ENCODE peak calls at places on chromosomes 11 and 22, in eight cellular contexts. A is fibroblast of the aortic adventitia, I is fibroblast of mammary gland, S is astrocyte of the spinal cord, N is spleen, W is choroid plexus epithelial cell, Z is HepG2, Q is WERI-Rb-1. K is an unnamed sample.

GRCh38 chr11:57071829-57072228 is 83.1 kb downstream of the OR5AK2 start:
- DNase-seq in A (peak; percentile 40), I (peak; percentile 83), S (no peak), N (no peak), W (peak; percentile 13), Z (no peak), Q (no peak), K (no peak)

GRCh38 chr11:2892215-2893020 is 6.8 kb upstream of the CDKN1C start:
- DNase-seq in A (peak; percentile 49), I (peak; percentile 44), S (peak; percentile 59), N (peak; percentile 90), W (peak; percentile 53), Z (no peak), Q (peak; percentile 78), K (peak; percentile 86)

GRCh38 chr11:33045551-33046255 is 6.3 kb downstream of the TCP11L1 start:
- DNase-seq in A (peak; percentile 72), I (peak; percentile 34), S (no peak), N (no peak), W (no peak), Z (peak; percentile 53), Q (no peak), K (no peak)

GRCh38 chr22:48900626-48901025 is 927.0 kb downstream of the BRD1 start:
- DNase-seq in A (no peak), I (no peak), S (no peak), N (no peak), W (no peak), Z (no peak), Q (no peak), K (no peak)

GRCh38 chr11:82546556-82547162 is 187.0 kb downstream of the FAM181B start:
- DNase-seq in A (no peak), I (no peak), S (no peak), N (no peak), W (no peak), Z (no peak), Q (no peak), K (no peak)

GRCh38 chr11:441418-442274 is at the start of gene ANO9:
- DNase-seq in A (no peak), I (no peak), S (no peak), N (peak; percentile 89), W (no peak), Z (peak; percentile 39), Q (peak; percentile 49), K (peak; percentile 91)

GRCh38 chr11:31479073-31479472 is 30.3 kb downstream of the IMMP1L start:
- DNase-seq in A (no peak), I (no peak), S (no peak), N (no peak), W (no peak), Z (no peak), Q (no peak), K (no peak)

GRCh38 chr11:106468091-106468490 is 390.6 kb downstream of the AASDHPPT start:
- DNase-seq in A (peak; percentile 73), I (peak; percentile 66), S (peak; percentile 71), N (no peak), W (peak; percentile 78), Z (peak; percentile 20), Q (no peak), K (no peak)

GRCh38 chr22:48380016-48380665 is 1447.5 kb downstream of the BRD1 start:
- DNase-seq in A (no peak), I (no peak), S (no peak), N (peak; percentile 66), W (no peak), Z (no peak), Q (no peak), K (no peak)

GRCh38 chr11:120839846-120840402 is 184.0 kb upstream of the TBCEL start:
- DNase-seq in A (no peak), I (no peak), S (no peak), N (no peak), W (no peak), Z (no peak), Q (no peak), K (no peak)

GRCh38 chr22:32308191-32308590 is 49.5 kb upstream of the RFPL3 start:
- DNase-seq in A (no peak), I (no peak), S (no peak), N (no peak), W (no peak), Z (no peak), Q (no peak), K (no peak)

GRCh38 chr11:61417670-61418069 is 12.1 kb downstream of the CPSF7 start:
- DNase-seq in A (peak; percentile 28), I (peak; percentile 28), S (no peak), N (no peak), W (peak; percentile 47), Z (peak; percentile 16), Q (no peak), K (no peak)

GRCh38 chr11:9858822-9859221 is 194.9 kb downstream of the SWAP70 start:
- DNase-seq in A (no peak), I (no peak), S (peak; percentile 75), N (no peak), W (peak; percentile 85), Z (peak; percentile 37), Q (no peak), K (no peak)

GRCh38 chr22:28541137-28541536 is 138.5 kb downstream of the TTC28 start:
- DNase-seq in A (no peak), I (no peak), S (no peak), N (no peak), W (no peak), Z (no peak), Q (no peak), K (no peak)

GRCh38 chr11:108854366-108854765 is 189.5 kb downstream of the DDX10 start:
- DNase-seq in A (peak; percentile 35), I (no peak), S (peak; percentile 38), N (no peak), W (peak; percentile 57), Z (no peak), Q (no peak), K (peak; percentile 47)

GRCh38 chr11:126156814-126157213 is 54.6 kb downstream of the RPUSD4 start:
- DNase-seq in A (no peak), I (no peak), S (no peak), N (no peak), W (no peak), Z (no peak), Q (no peak), K (no peak)

GRCh38 chr11:43555811-43556210 is 124.7 kb upstream of the HSD17B12 start:
- DNase-seq in A (peak; percentile 41), I (peak; percentile 58), S (peak; percentile 36), N (no peak), W (peak; percentile 83), Z (no peak), Q (no peak), K (no peak)

GRCh38 chr11:35962373-35963138 is 18.7 kb downstream of the LDLRAD3 start:
- DNase-seq in A (no peak), I (peak; percentile 62), S (no peak), N (no peak), W (no peak), Z (no peak), Q (no peak), K (no peak)

GRCh38 chr22:49790912-49791311 is 36.8 kb downstream of the BRD1 start:
- DNase-seq in A (peak; percentile 41), I (peak; percentile 40), S (no peak), N (no peak), W (no peak), Z (no peak), Q (no peak), K (no peak)

GRCh38 chr11:66543263-66544107 is 2.4 kb downstream of the ZDHHC24 start:
- DNase-seq in A (peak; percentile 29), I (peak; percentile 43), S (peak; percentile 46), N (peak; percentile 95), W (peak; percentile 66), Z (no peak), Q (peak; percentile 89), K (peak; percentile 79)
- TF ChIP-seq CTCF in A (peak; percentile 64), I (peak; percentile 39), S (peak; percentile 70), N (peak; percentile 68), W (peak; percentile 74), Z (no peak), Q (peak; percentile 99), K (peak; percentile 73)

GRCh38 chr22:31085493-31085824 is 4.3 kb downstream of the SMTN start:
- DNase-seq in A (no peak), I (no peak), S (no peak), N (no peak), W (no peak), Z (no peak), Q (no peak), K (no peak)
- TF ChIP-seq CTCF in A (no peak), I (no peak), S (no peak), N (peak; percentile 53), W (no peak), Z (no peak), Q (no peak), K (peak; percentile 4)

GRCh38 chr11:119730347-119730613 is 1.3 kb upstream of the NECTIN1 start:
- DNase-seq in A (no peak), I (no peak), S (no peak), N (no peak), W (no peak), Z (no peak), Q (no peak), K (no peak)

GRCh38 chr11:119728651-119729580 is at the start of gene NECTIN1:
- DNase-seq in A (peak; percentile 80), I (peak; percentile 75), S (peak; percentile 85), N (peak; percentile 97), W (peak; percentile 84), Z (peak; percentile 76), Q (peak; percentile 92), K (peak; percentile 97)

GRCh38 chr11:119728226-119728626 is 774 bp downstream of the NECTIN1 start:
- DNase-seq in A (no peak), I (no peak), S (no peak), N (peak; percentile 83), W (peak; percentile 30), Z (no peak), Q (no peak), K (peak; percentile 71)

GRCh38 chr11:119730789-119731386 is 1.9 kb upstream of the NECTIN1 start:
- DNase-seq in A (no peak), I (no peak), S (no peak), N (no peak), W (no peak), Z (no peak), Q (no peak), K (no peak)

DNA sequence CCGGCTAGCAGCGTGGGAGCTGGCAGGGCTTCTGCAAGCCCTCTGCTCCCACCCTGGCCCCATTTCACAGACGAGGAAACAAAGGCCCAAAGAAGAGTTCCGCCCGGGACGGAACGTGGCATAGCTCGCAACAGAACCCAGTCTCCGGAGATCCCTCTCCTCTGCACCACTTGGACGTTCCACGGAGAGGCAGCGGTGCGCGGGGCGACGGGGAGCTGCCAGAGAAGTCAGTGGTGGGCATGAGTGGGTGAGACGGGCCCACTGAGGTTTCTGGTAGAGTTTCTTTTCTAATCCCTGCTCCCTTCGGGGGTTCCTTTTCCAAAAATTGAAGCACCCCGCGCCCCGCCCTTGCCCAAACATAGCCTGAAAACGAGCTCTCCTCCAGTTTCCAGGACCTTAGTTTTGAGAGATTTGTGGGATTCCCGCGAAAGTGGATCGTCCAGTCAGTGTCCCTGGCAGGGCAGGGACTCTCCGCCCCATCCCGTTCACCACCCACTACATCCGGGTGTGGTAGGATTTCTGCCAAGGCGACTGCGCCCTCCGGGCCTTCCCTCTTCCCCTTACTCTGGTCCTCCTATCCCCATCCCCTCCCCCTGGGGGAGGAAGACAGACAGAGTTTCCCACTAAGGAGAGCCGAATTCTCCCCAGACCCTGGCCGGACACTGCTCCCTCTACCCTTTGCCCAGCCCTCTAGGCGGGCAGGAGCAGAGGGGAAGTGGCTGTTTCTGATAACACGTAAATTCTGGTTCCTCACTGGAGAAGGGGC is 764 bp upstream of the NECTIN1 start:
- DNase-seq in A (peak; percentile 59), I (peak; percentile 63), S (no peak), N (peak; percentile 85), W (peak; percentile 36), Z (no peak), Q (no peak), K (peak; percentile 50)
- TF ChIP-seq CTCF in A (peak; percentile 4), I (no peak), S (no peak), N (peak; percentile 8), W (no peak), Z (no peak), Q (peak; percentile 43), K (peak; percentile 19)

GRCh38 chr22:22006596-22006990 is 24.0 kb upstream of the TOP3B start:
- DNase-seq in A (no peak), I (no peak), S (no peak), N (no peak), W (no peak), Z (no peak), Q (no peak), K (no peak)
- TF ChIP-seq CTCF in A (no peak), I (no peak), S (no peak), N (no peak), W (no peak), Z (no peak), Q (no peak), K (no peak)

K was measured in GM13977.